ENCODE peak calls at places on chromosomes 4 and X, in nine cellular contexts. One of them, this sample, is unnamed. For H4K20me1 and H3K36me3, the result is how much of the 10 kb centered on the place peaks cover.

GRCh38 chr4:88130544-88131305 is 27.7 kb downstream of the ABCG2 start:
- DNase-seq in GM12878: no peak
- DNase-seq in K562: no peak
- DNase-seq in hepatocyte: no peak
- DNase-seq in keratinocyte: no peak
- DNase-seq in mammary epithelial cell: no peak
- DNase-seq in endothelial cell of umbilical vein: no peak
- DNase-seq in fibroblast of lung: no peak
- DNase-seq in PC-3: no peak
- DNase-seq in this sample: no peak

GRCh38 chrX:38879631-38880220 is 78.5 kb downstream of the MID1IP1 start:
- DNase-seq in hepatocyte: no peak
- DNase-seq in PC-3: peak
- DNase-seq in GM12878: no peak
- DNase-seq in fibroblast of lung: no peak
- DNase-seq in K562: no peak
- DNase-seq in mammary epithelial cell: peak
- DNase-seq in keratinocyte: peak
- DNase-seq in endothelial cell of umbilical vein: no peak
- DNase-seq in this sample: no peak

GRCh38 chr4:153787156-153787555 is 1.7 kb downstream of the SFRP2 start:
- DNase-seq in mammary epithelial cell: no peak
- DNase-seq in hepatocyte: no peak
- DNase-seq in keratinocyte: no peak
- DNase-seq in fibroblast of lung: no peak
- DNase-seq in PC-3: no peak
- DNase-seq in endothelial cell of umbilical vein: no peak
- DNase-seq in K562: no peak
- DNase-seq in GM12878: no peak
- DNase-seq in this sample: no peak

GRCh38 chr4:74983229-74983628 is 50.3 kb downstream of the PARM1 start:
- DNase-seq in PC-3: no peak
- DNase-seq in fibroblast of lung: no peak
- DNase-seq in GM12878: no peak
- DNase-seq in mammary epithelial cell: no peak
- DNase-seq in K562: no peak
- DNase-seq in endothelial cell of umbilical vein: no peak
- DNase-seq in hepatocyte: no peak
- DNase-seq in keratinocyte: no peak
- DNase-seq in this sample: no peak

GRCh38 chr4:29908276-29908675 is 811.9 kb upstream of the PCDH7 start:
- DNase-seq in GM12878: no peak
- DNase-seq in K562: no peak
- DNase-seq in hepatocyte: no peak
- DNase-seq in mammary epithelial cell: no peak
- DNase-seq in keratinocyte: no peak
- DNase-seq in endothelial cell of umbilical vein: no peak
- DNase-seq in PC-3: no peak
- DNase-seq in fibroblast of lung: no peak
- DNase-seq in this sample: no peak

GRCh38 chrX:84339507-84340364 is 151.7 kb upstream of the RPS6KA6 start:
- DNase-seq in endothelial cell of umbilical vein: peak
- DNase-seq in fibroblast of lung: no peak
- DNase-seq in keratinocyte: no peak
- DNase-seq in PC-3: peak
- DNase-seq in GM12878: no peak
- DNase-seq in mammary epithelial cell: peak
- DNase-seq in hepatocyte: peak
- DNase-seq in K562: peak
- DNase-seq in this sample: no peak

GRCh38 chrX:20829665-20830481 is 544.3 kb upstream of the CNKSR2 start:
- DNase-seq in K562: no peak
- DNase-seq in fibroblast of lung: peak
- DNase-seq in keratinocyte: no peak
- DNase-seq in hepatocyte: no peak
- DNase-seq in mammary epithelial cell: peak
- DNase-seq in endothelial cell of umbilical vein: no peak
- DNase-seq in GM12878: no peak
- DNase-seq in PC-3: peak
- DNase-seq in this sample: peak

GRCh38 chrX:136196691-136197155 is 49.4 kb downstream of the FHL1 start:
- DNase-seq in GM12878: no peak
- DNase-seq in endothelial cell of umbilical vein: no peak
- DNase-seq in fibroblast of lung: peak
- DNase-seq in mammary epithelial cell: no peak
- DNase-seq in keratinocyte: no peak
- DNase-seq in PC-3: peak
- DNase-seq in hepatocyte: no peak
- DNase-seq in K562: no peak
- DNase-seq in this sample: no peak

GRCh38 chrX:11913001-11913400 is 155.0 kb downstream of the MSL3 start:
- DNase-seq in PC-3: no peak
- DNase-seq in hepatocyte: no peak
- DNase-seq in GM12878: no peak
- DNase-seq in keratinocyte: no peak
- DNase-seq in mammary epithelial cell: no peak
- DNase-seq in fibroblast of lung: peak
- DNase-seq in K562: no peak
- DNase-seq in endothelial cell of umbilical vein: no peak
- DNase-seq in this sample: no peak

GRCh38 chrX:155767101-155767878 is 113.9 kb upstream of the VAMP7 start:
- DNase-seq in mammary epithelial cell: peak
- DNase-seq in hepatocyte: peak
- DNase-seq in GM12878: peak
- DNase-seq in fibroblast of lung: peak
- DNase-seq in K562: peak
- DNase-seq in PC-3: peak
- DNase-seq in endothelial cell of umbilical vein: peak
- DNase-seq in keratinocyte: no peak
- DNase-seq in this sample: peak

GRCh38 chrX:1403228-1403627 is 11.3 kb upstream of the SLC25A6 start:
- DNase-seq in endothelial cell of umbilical vein: no peak
- DNase-seq in fibroblast of lung: no peak
- DNase-seq in GM12878: no peak
- DNase-seq in K562: no peak
- DNase-seq in hepatocyte: no peak
- DNase-seq in keratinocyte: no peak
- DNase-seq in mammary epithelial cell: no peak
- DNase-seq in PC-3: no peak
- DNase-seq in this sample: no peak

GRCh38 chr4:6200922-6201362 is 593 bp upstream of the JAKMIP1 start:
- DNase-seq in PC-3: peak
- DNase-seq in keratinocyte: no peak
- DNase-seq in hepatocyte: peak
- DNase-seq in mammary epithelial cell: no peak
- DNase-seq in endothelial cell of umbilical vein: no peak
- DNase-seq in GM12878: no peak
- DNase-seq in fibroblast of lung: no peak
- DNase-seq in K562: no peak
- DNase-seq in this sample: no peak

GRCh38 chrX:136694491-136695087 is 46.6 kb downstream of the CD40LG start:
- DNase-seq in fibroblast of lung: peak
- DNase-seq in hepatocyte: peak
- DNase-seq in keratinocyte: no peak
- DNase-seq in endothelial cell of umbilical vein: peak
- DNase-seq in K562: peak
- DNase-seq in mammary epithelial cell: peak
- DNase-seq in GM12878: no peak
- DNase-seq in PC-3: peak
- DNase-seq in this sample: peak

GRCh38 chrX:20218809-20219505 is 47.8 kb downstream of the RPS6KA3 start:
- DNase-seq in GM12878: no peak
- DNase-seq in endothelial cell of umbilical vein: peak
- DNase-seq in hepatocyte: peak
- DNase-seq in fibroblast of lung: no peak
- DNase-seq in PC-3: no peak
- DNase-seq in K562: peak
- DNase-seq in keratinocyte: no peak
- DNase-seq in mammary epithelial cell: no peak
- DNase-seq in this sample: no peak

GRCh38 chr4:13599159-13599558 is 28.4 kb downstream of the BOD1L1 start:
- DNase-seq in keratinocyte: no peak
- DNase-seq in hepatocyte: no peak
- DNase-seq in mammary epithelial cell: no peak
- DNase-seq in fibroblast of lung: no peak
- DNase-seq in endothelial cell of umbilical vein: no peak
- DNase-seq in PC-3: no peak
- DNase-seq in GM12878: no peak
- DNase-seq in K562: peak
- DNase-seq in this sample: peak

GRCh38 chrX:69074726-69075125 is 90.5 kb downstream of the PJA1 start:
- DNase-seq in keratinocyte: no peak
- DNase-seq in mammary epithelial cell: no peak
- DNase-seq in GM12878: no peak
- DNase-seq in PC-3: no peak
- DNase-seq in endothelial cell of umbilical vein: no peak
- DNase-seq in K562: no peak
- DNase-seq in fibroblast of lung: no peak
- DNase-seq in hepatocyte: no peak
- DNase-seq in this sample: no peak

GRCh38 chrX:69080912-69081465 is 84.3 kb downstream of the PJA1 start:
- DNase-seq in PC-3: no peak
- DNase-seq in keratinocyte: no peak
- DNase-seq in K562: no peak
- DNase-seq in fibroblast of lung: no peak
- DNase-seq in endothelial cell of umbilical vein: no peak
- DNase-seq in hepatocyte: no peak
- DNase-seq in mammary epithelial cell: no peak
- DNase-seq in GM12878: no peak
- DNase-seq in this sample: no peak

GRCh38 chrX:69079278-69079677 is 86.0 kb downstream of the PJA1 start:
- DNase-seq in GM12878: no peak
- DNase-seq in fibroblast of lung: no peak
- DNase-seq in keratinocyte: no peak
- DNase-seq in mammary epithelial cell: no peak
- DNase-seq in PC-3: no peak
- DNase-seq in hepatocyte: no peak
- DNase-seq in K562: no peak
- DNase-seq in endothelial cell of umbilical vein: no peak
- DNase-seq in this sample: peak

GRCh38 chrX:69076084-69076483 is 89.2 kb downstream of the PJA1 start:
- DNase-seq in PC-3: no peak
- DNase-seq in fibroblast of lung: no peak
- DNase-seq in GM12878: no peak
- DNase-seq in keratinocyte: no peak
- DNase-seq in mammary epithelial cell: no peak
- DNase-seq in K562: no peak
- DNase-seq in endothelial cell of umbilical vein: no peak
- DNase-seq in hepatocyte: no peak
- DNase-seq in this sample: no peak

GRCh38 chrX:69077895-69078455 is 87.3 kb downstream of the PJA1 start:
- DNase-seq in keratinocyte: no peak
- DNase-seq in GM12878: no peak
- DNase-seq in fibroblast of lung: no peak
- DNase-seq in PC-3: no peak
- DNase-seq in mammary epithelial cell: no peak
- DNase-seq in K562: no peak
- DNase-seq in hepatocyte: no peak
- DNase-seq in endothelial cell of umbilical vein: no peak
- DNase-seq in this sample: no peak
- H4K20me1 ChIP-seq in keratinocyte: under half
- H4K20me1 ChIP-seq in GM12878: under half
- H4K20me1 ChIP-seq in fibroblast of lung: under half
- H4K20me1 ChIP-seq in PC-3: under half
- H4K20me1 ChIP-seq in mammary epithelial cell: under half
- H4K20me1 ChIP-seq in K562: under half
- H4K20me1 ChIP-seq in hepatocyte: under half
- H4K20me1 ChIP-seq in endothelial cell of umbilical vein: under half
- H4K20me1 ChIP-seq in this sample: under half

DNA sequence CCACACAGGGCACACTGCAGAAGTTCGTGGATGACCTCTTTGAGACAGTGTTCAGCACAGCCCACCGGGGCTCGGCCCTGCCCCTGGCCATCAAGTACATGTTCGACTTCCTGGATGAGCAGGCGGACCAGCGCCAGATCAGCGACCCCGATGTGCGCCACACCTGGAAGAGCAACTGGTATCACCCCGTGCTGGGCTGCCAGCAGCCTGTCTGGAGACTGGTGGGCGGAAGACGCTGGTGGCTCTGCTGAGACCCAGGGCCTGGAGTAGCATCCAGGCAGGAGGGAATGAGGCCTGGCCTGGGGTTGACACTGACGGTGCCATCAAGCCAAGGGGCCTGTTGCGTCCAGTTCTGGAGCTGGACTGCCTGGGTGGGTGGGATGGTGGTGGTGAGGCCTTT is 8.6 kb downstream of the LAGE3 start:
- DNase-seq in K562: no peak
- DNase-seq in endothelial cell of umbilical vein: no peak
- DNase-seq in hepatocyte: no peak
- DNase-seq in GM12878: no peak
- DNase-seq in fibroblast of lung: no peak
- DNase-seq in mammary epithelial cell: no peak
- DNase-seq in PC-3: no peak
- DNase-seq in keratinocyte: no peak
- DNase-seq in this sample: no peak
- H3K36me3 ChIP-seq in K562: half or more
- H3K36me3 ChIP-seq in endothelial cell of umbilical vein: under half
- H3K36me3 ChIP-seq in hepatocyte: under half
- H3K36me3 ChIP-seq in GM12878: under half
- H3K36me3 ChIP-seq in fibroblast of lung: under half
- H3K36me3 ChIP-seq in mammary epithelial cell: under half
- H3K36me3 ChIP-seq in PC-3: under half
- H3K36me3 ChIP-seq in keratinocyte: under half
- H3K36me3 ChIP-seq in this sample: under half

DNA sequence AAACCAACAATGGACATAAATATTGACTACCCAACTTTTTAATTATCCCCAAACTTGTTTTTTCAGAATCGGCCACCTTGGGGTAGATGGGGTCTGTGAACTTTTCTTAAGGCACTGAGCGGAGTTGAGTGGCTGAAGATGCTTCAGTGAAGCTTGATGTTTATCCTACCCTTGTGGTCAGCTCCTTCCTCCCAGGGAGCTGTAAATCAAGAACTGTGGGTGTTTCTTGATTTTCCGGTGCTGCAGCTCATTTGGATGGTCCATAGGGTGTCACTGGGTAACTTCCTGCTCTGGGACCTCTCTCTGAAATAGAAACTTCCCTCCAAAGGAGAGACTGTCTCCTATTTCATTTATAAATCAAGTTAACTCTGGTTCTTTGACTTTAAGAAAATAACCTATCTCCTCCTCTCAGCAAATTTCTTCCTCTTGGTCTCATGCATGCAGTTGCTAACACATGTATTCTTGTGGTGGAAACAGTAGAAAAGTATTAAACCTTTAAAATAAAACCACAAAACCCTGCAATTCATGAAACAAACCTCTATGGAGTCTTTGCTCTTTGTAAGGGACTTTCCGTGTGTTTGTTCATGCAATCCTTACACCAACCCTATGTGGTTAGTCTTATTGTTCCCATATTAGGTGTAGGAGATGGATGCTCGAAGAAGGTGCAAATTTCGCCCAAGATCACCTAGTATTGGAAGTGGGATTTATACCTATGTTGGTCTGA is 110.3 kb downstream of the SHROOM3 start:
- DNase-seq in fibroblast of lung: peak
- DNase-seq in keratinocyte: no peak
- DNase-seq in mammary epithelial cell: peak
- DNase-seq in endothelial cell of umbilical vein: no peak
- DNase-seq in K562: no peak
- DNase-seq in hepatocyte: no peak
- DNase-seq in PC-3: peak
- DNase-seq in GM12878: no peak
- DNase-seq in this sample: no peak
- H4K20me1 ChIP-seq in fibroblast of lung: under half
- H4K20me1 ChIP-seq in keratinocyte: under half
- H4K20me1 ChIP-seq in mammary epithelial cell: under half
- H4K20me1 ChIP-seq in endothelial cell of umbilical vein: under half
- H4K20me1 ChIP-seq in K562: under half
- H4K20me1 ChIP-seq in hepatocyte: under half
- H4K20me1 ChIP-seq in PC-3: under half
- H4K20me1 ChIP-seq in GM12878: under half
- H4K20me1 ChIP-seq in this sample: under half

GRCh38 chr4:39841894-39842293 is 135.8 kb downstream of the PDS5A start:
- DNase-seq in mammary epithelial cell: no peak
- DNase-seq in keratinocyte: no peak
- DNase-seq in hepatocyte: no peak
- DNase-seq in endothelial cell of umbilical vein: no peak
- DNase-seq in K562: no peak
- DNase-seq in PC-3: no peak
- DNase-seq in GM12878: no peak
- DNase-seq in fibroblast of lung: no peak
- DNase-seq in this sample: no peak
- H3K36me3 ChIP-seq in mammary epithelial cell: half or more
- H3K36me3 ChIP-seq in keratinocyte: under half
- H3K36me3 ChIP-seq in hepatocyte: under half
- H3K36me3 ChIP-seq in endothelial cell of umbilical vein: under half
- H3K36me3 ChIP-seq in K562: half or more
- H3K36me3 ChIP-seq in PC-3: under half
- H3K36me3 ChIP-seq in GM12878: under half
- H3K36me3 ChIP-seq in fibroblast of lung: under half
- H3K36me3 ChIP-seq in this sample: half or more